ENCODE peak calls at places on chromosomes 7 and 10, in five cellular contexts. Q is activated T-cell treated with anti-CD3 and anti-CD28 coated beads, Interleukin-2, amount 50 U/mL, for 1 hour; V is A549; G is fibroblast of the conjunctiva; D is activated CD4-positive, alpha-beta T cell treated with anti-CD3 and anti-CD28 coated beads for 4 hours. M is an unnamed sample.

GRCh38 chr7:113283861-113284260 is 165.5 kb upstream of the SMIM30 start:
- DNase-seq in Q (no peak), V (no peak), G (no peak), D (no peak), M (no peak)

GRCh38 chr7:92763636-92764423 is 72.5 kb downstream of the CDK6 start:
- DNase-seq in Q (no peak), V (peak; percentile 92), G (no peak), D (no peak), M (no peak)

GRCh38 chr10:31580646-31581045 is 261.6 kb downstream of the ZEB1 start:
- DNase-seq in Q (no peak), V (no peak), G (no peak), D (no peak), M (no peak)

GRCh38 chr7:6244021-6244420 is 28.4 kb downstream of the CYTH3 start:
- DNase-seq in Q (no peak), V (no peak), G (no peak), D (no peak), M (no peak)

GRCh38 chr7:13879994-13880686 is 109.3 kb downstream of the ETV1 start:
- DNase-seq in Q (no peak), V (no peak), G (no peak), D (no peak), M (no peak)

GRCh38 chr7:126723966-126724544 is 528.7 kb downstream of the GRM8 start:
- DNase-seq in Q (no peak), V (no peak), G (no peak), D (no peak), M (no peak)

GRCh38 chr7:156764016-156764669 is 123.6 kb downstream of the RNF32 start:
- DNase-seq in Q (no peak), V (peak; percentile 79), G (peak; percentile 71), D (no peak), M (peak; percentile 52)

GRCh38 chr10:86547291-86547690 is 25.7 kb upstream of the WAPL start:
- DNase-seq in Q (no peak), V (no peak), G (no peak), D (no peak), M (no peak)

GRCh38 chr10:132810807-132811700 is 25.1 kb upstream of the NKX6-2 start:
- DNase-seq in Q (no peak), V (no peak), G (no peak), D (no peak), M (no peak)

GRCh38 chr10:125192620-125193019 is 32.3 kb upstream of the CTBP2 start:
- DNase-seq in Q (no peak), V (no peak), G (no peak), D (no peak), M (no peak)

GRCh38 chr7:27997188-27997707 is 183.3 kb downstream of the JAZF1 start:
- DNase-seq in Q (no peak), V (no peak), G (no peak), D (no peak), M (no peak)

GRCh38 chr7:122307228-122307619 is 2.7 kb upstream of the FEZF1 start:
- DNase-seq in Q (no peak), V (no peak), G (no peak), D (no peak), M (no peak)

GRCh38 chr10:128324058-128324457 is 197.8 kb upstream of the MKI67 start:
- DNase-seq in Q (no peak), V (peak; percentile 14), G (no peak), D (no peak), M (peak; percentile 27)

GRCh38 chr7:111098011-111098925 is 7.3 kb downstream of the LRRN3 start:
- DNase-seq in Q (peak; percentile 61), V (peak; percentile 64), G (no peak), D (peak; percentile 65), M (no peak)

GRCh38 chr7:101792051-101792651 is 25.3 kb upstream of the CUX1 start:
- DNase-seq in Q (no peak), V (no peak), G (no peak), D (no peak), M (no peak)

GRCh38 chr10:73848821-73849489 is 25.4 kb downstream of the CAMK2G start:
- DNase-seq in Q (peak; percentile 95), V (peak; percentile 78), G (peak; percentile 60), D (peak; percentile 93), M (peak; percentile 80)

GRCh38 chr10:102241444-102242117 is at the start of gene PITX3:
- DNase-seq in Q (peak; percentile 90), V (peak; percentile 89), G (peak; percentile 86), D (peak; percentile 83), M (peak; percentile 96)

GRCh38 chr10:129525408-129525807 is 58.4 kb downstream of the MGMT start:
- DNase-seq in Q (no peak), V (no peak), G (peak; percentile 13), D (no peak), M (no peak)